ENCODE peak calls at places on chromosomes 16 and 17, in six cellular contexts. Z is right lobe of liver, C is GM12891, T is GM12892, U is heart left ventricle, A is body of pancreas. B is an unnamed sample.

GRCh38 chr16:67529639-67530012 is 997 bp downstream of the RIPOR1 start:
- DNase-seq in Z (no peak), C (no peak), T (no peak), U (no peak), A (no peak), B (no peak)

GRCh38 chr17:14299261-14300093 is 1.4 kb upstream of the HS3ST3B1 start:
- DNase-seq in Z (peak; percentile 71), C (no peak), T (no peak), U (peak; percentile 32), A (peak; percentile 34), B (peak; percentile 80)

GRCh38 chr16:67993207-67994036 is 5.9 kb downstream of the DPEP2 start:
- DNase-seq in Z (peak; percentile 87), C (peak; percentile 85), T (peak; percentile 82), U (peak; percentile 83), A (peak; percentile 81), B (peak; percentile 85)

GRCh38 chr16:57029161-57030160 is 40.1 kb downstream of the NLRC5 start:
- DNase-seq in Z (no peak), C (no peak), T (no peak), U (no peak), A (no peak), B (no peak)

GRCh38 chr16:69217433-69217832 is 30.5 kb downstream of the SNTB2 start:
- DNase-seq in Z (no peak), C (no peak), T (no peak), U (no peak), A (no peak), B (no peak)

GRCh38 chr17:39529455-39529854 is 68.2 kb downstream of the CDK12 start:
- DNase-seq in Z (no peak), C (no peak), T (no peak), U (no peak), A (no peak), B (no peak)

GRCh38 chr16:46976550-46976949 is 3.1 kb upstream of the DNAJA2 start:
- DNase-seq in Z (no peak), C (no peak), T (no peak), U (no peak), A (peak; percentile 59), B (no peak)

GRCh38 chr16:927406-927805 is 43.4 kb downstream of the LMF1 start:
- DNase-seq in Z (peak; percentile 10), C (no peak), T (no peak), U (no peak), A (no peak), B (no peak)

GRCh38 chr17:57481901-57482300 is 225.6 kb downstream of the MSI2 start:
- DNase-seq in Z (no peak), C (no peak), T (no peak), U (no peak), A (no peak), B (no peak)

GRCh38 chr17:27535975-27536374 is 79.7 kb downstream of the KSR1 start:
- DNase-seq in Z (peak; percentile 43), C (no peak), T (no peak), U (no peak), A (no peak), B (no peak)

GRCh38 chr16:72029567-72030271 is 21.2 kb downstream of the DHODH start:
- DNase-seq in Z (no peak), C (no peak), T (no peak), U (no peak), A (no peak), B (no peak)

GRCh38 chr16:50069060-50069459 is 3.3 kb downstream of the HEATR3 start:
- DNase-seq in Z (no peak), C (no peak), T (no peak), U (no peak), A (no peak), B (no peak)

GRCh38 chr16:50067290-50067853 is 1.6 kb downstream of the HEATR3 start:
- DNase-seq in Z (no peak), C (peak; percentile 20), T (no peak), U (no peak), A (no peak), B (no peak)

GRCh38 chr16:50068550-50068949 is 2.8 kb downstream of the HEATR3 start:
- DNase-seq in Z (no peak), C (no peak), T (no peak), U (no peak), A (no peak), B (no peak)

GRCh38 chr16:50071075-50071671 is 5.4 kb downstream of the HEATR3 start:
- DNase-seq in Z (no peak), C (no peak), T (no peak), U (no peak), A (no peak), B (no peak)

DNA sequence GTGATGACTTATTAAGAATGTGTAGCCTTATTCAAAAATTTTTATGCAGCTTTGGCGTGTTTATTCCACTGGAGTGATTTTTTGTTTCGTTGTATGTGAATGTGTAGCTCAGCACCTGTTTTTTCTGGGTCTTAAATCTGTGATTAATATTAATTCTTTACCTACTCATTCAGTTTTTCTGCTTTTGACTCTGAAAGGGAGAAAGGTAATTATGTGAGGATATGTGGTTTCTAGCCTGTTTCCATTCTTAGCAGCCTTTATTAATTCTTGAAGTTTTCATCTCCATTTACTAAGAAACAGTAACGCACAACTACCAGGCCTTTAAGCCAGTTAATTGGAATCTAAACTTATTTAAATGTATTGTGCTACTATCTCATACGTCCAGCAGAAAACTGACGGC is 7.0 kb downstream of the HEATR3 start:
- DNase-seq in Z (no peak), C (no peak), T (no peak), U (no peak), A (no peak), B (no peak)
- TF ChIP-seq POLR2A in Z (no peak), C (no peak), T (no peak), U (no peak), A (no peak), B (no peak)

DNA sequence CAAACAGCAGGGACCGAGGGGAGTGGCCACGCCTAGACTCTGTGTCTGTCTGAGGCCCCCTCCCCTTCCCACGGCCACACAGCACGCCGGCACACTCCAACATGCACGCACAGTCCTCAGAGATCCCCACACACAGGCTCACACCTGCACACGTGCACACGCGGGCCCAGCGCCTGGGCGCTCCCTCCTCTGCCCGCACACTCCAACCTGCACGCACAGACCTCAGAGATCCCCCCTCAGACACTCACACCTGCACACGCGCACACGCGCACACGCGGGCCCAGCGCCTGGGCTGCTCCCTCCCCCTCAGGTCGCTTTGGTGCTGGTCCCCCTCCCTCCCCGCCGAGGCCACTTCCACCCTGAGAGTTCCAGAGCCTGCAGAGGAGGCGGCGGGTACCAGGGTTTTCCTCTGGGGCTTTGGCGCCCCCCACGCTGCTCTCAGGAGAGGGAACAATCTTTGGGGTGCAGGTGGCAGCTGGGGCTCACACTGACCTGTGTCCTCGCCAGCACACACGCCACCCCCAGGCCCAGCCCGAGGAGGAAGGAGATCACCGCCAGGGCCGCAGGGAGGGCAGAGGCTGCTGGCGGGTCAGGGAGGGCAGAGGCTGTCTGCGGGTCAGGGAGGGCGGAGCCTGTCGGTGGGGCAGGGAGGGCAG is 1.6 kb downstream of the CD7 start:
- DNase-seq in Z (no peak), C (no peak), T (no peak), U (no peak), A (no peak), B (no peak)
- TF ChIP-seq POLR2A in Z (no peak), C (no peak), T (no peak), U (no peak), A (no peak), B (no peak)

GRCh38 chr17:21214015-21214776 is at the start of gene TMEM11:
- DNase-seq in Z (peak; percentile 98), C (peak; percentile 98), T (peak; percentile 97), U (peak; percentile 97), A (peak; percentile 96), B (peak; percentile 97)
- TF ChIP-seq POLR2A in Z (peak; percentile 58), C (peak; percentile 79), T (peak; percentile 89), U (peak; percentile 70), A (peak; percentile 31), B (peak; percentile 15)

DNA sequence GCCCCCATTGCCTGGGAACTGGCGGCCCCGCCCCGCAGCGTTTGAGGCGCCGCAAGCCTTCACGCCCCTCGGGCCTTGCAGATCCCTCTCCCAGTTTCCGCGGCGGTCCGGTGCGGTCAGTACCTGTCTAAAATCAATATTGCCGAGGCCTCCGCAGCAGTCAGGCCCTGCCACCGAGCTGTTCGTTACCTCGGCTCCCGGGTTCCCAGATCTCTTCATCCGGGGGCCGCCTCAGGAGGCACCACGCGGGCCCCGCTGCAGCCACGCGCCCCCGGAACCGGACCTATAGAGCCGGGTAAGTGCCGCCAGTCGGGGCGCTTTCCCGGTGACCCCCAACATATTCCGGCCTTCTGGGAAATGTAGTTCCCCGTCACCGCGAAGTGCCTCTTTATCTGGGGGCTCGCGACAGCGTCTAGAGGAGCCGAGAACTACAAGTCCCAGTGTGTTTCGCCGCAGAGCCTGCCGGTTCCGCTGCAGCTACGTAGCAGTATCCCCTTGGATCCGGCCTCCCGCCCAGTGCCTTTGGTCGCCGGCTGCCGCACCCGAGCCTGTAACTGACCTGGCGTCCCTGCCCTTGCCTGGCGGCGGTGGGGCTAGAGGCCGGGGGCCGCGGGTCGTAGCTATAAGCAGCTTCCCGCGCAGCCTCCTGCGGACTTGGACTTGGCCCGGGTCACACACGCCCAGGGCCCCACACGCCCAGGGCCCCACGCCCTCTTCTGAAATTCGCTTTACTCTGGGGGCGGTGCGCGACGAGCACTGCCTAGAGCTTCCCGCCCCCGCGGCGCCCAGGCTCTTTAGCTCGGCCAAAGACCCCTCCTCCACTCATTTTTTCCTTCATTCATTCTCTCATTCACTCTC is at the start of gene PEMT:
- DNase-seq in Z (peak; percentile 97), C (peak; percentile 94), T (peak; percentile 91), U (peak; percentile 96), A (peak; percentile 98), B (peak; percentile 99)
- TF ChIP-seq POLR2A in Z (peak; percentile 76), C (peak; percentile 60), T (peak; percentile 68), U (peak; percentile 68), A (peak; percentile 70), B (peak; percentile 6)

GRCh38 chr16:79013004-79013403 is 587.5 kb downstream of the MAF start:
- DNase-seq in Z (no peak), C (peak; percentile 9), T (no peak), U (no peak), A (no peak), B (no peak)
- TF ChIP-seq POLR2A in Z (no peak), C (no peak), T (no peak), U (no peak), A (no peak), B (no peak)

GRCh38 chr17:67161573-67161972 is 83.4 kb downstream of the HELZ start:
- DNase-seq in Z (no peak), C (no peak), T (no peak), U (no peak), A (no peak), B (no peak)
- TF ChIP-seq POLR2A in Z (no peak), C (no peak), T (no peak), U (no peak), A (no peak), B (no peak)

GRCh38 chr17:47650525-47651522 is 1.1 kb downstream of the KPNB1 start:
- DNase-seq in Z (peak; percentile 98), C (peak; percentile 77), T (peak; percentile 85), U (peak; percentile 96), A (peak; percentile 96), B (peak; percentile 96)
- TF ChIP-seq POLR2A in Z (no peak), C (no peak), T (no peak), U (no peak), A (no peak), B (no peak)

GRCh38 chr17:4507361-4508111 is 8.9 kb downstream of the SPNS2 start:
- DNase-seq in Z (no peak), C (no peak), T (no peak), U (no peak), A (no peak), B (no peak)
- TF ChIP-seq POLR2A in Z (no peak), C (no peak), T (no peak), U (no peak), A (no peak), B (no peak)